ENCODE peak calls at places on chromosomes 4 and X, in six cellular contexts. E is Panc1, W is pancreas, T is IMR-90, O is astrocyte, J is uterus. V is an unnamed sample.

GRCh38 chrX:46579250-46579649 is 5.7 kb downstream of the CHST7 start:
- DNase-seq in E (no peak), T (no peak), O (no peak), J (no peak), W (no peak), V (no peak)

GRCh38 chr4:86380176-86380724 is 20.4 kb upstream of the MAPK10 start:
- DNase-seq in E (no peak), J (no peak), O (no peak), W (no peak), T (no peak), V (no peak)

GRCh38 chr4:84971319-84971932 is 4.9 kb upstream of the WDFY3 start:
- DNase-seq in O (peak; percentile 36), J (no peak), W (no peak), T (peak; percentile 70), E (no peak), V (no peak)

GRCh38 chrX:153443476-153444332 is 2.2 kb downstream of the TREX2 start:
- DNase-seq in W (no peak), J (no peak), T (no peak), E (no peak), O (no peak), V (no peak)

GRCh38 chr4:167111622-167112021 is 122.7 kb downstream of the SPOCK3 start:
- DNase-seq in W (no peak), E (no peak), O (no peak), T (no peak), J (no peak), V (no peak)

GRCh38 chrX:129908636-129909035 is 2.7 kb downstream of the UTP14A start:
- DNase-seq in E (no peak), O (no peak), J (no peak), T (no peak), W (no peak), V (no peak)

GRCh38 chr4:1416948-1417260 is 10.7 kb upstream of the NKX1-1 start:
- DNase-seq in E (no peak), T (no peak), J (no peak), W (no peak), O (no peak), V (no peak)

GRCh38 chr4:77662396-77662795 is 56.8 kb downstream of the CXCL13 start:
- DNase-seq in O (no peak), T (no peak), J (no peak), W (no peak), E (no peak), V (no peak)

GRCh38 chrX:30582664-30583063 is 5.1 kb upstream of the TASL start:
- DNase-seq in E (no peak), O (no peak), J (no peak), W (no peak), T (no peak), V (no peak)

GRCh38 chrX:7638053-7638452 is 204.9 kb upstream of the VCX start:
- DNase-seq in E (no peak), J (no peak), W (no peak), T (no peak), O (no peak), V (no peak)

GRCh38 chrX:40171513-40172168 is 73.9 kb upstream of the BCOR start:
- DNase-seq in T (no peak), W (no peak), J (peak; percentile 25), E (no peak), O (peak; percentile 35), V (no peak)

GRCh38 chrX:85026170-85026569 is 22.5 kb downstream of the APOOL start:
- DNase-seq in E (no peak), O (no peak), T (no peak), J (no peak), W (no peak), V (no peak)

GRCh38 chr4:121980643-121981042 is 28.8 kb upstream of the TRPC3 start:
- DNase-seq in E (no peak), O (no peak), T (peak; percentile 52), W (no peak), J (no peak), V (no peak)

GRCh38 chr4:84778041-84778440 is 188.4 kb downstream of the WDFY3 start:
- DNase-seq in W (no peak), E (no peak), O (no peak), T (peak; percentile 7), J (no peak), V (no peak)

GRCh38 chrX:67734111-67734753 is 190.4 kb downstream of the AR start:
- DNase-seq in W (no peak), J (no peak), E (no peak), O (no peak), T (no peak), V (no peak)

GRCh38 chr4:25107827-25108516 is 52.3 kb downstream of the SEPSECS start:
- DNase-seq in E (no peak), T (no peak), W (no peak), J (no peak), O (no peak), V (no peak)

GRCh38 chr4:166838975-166839614 is 395.2 kb downstream of the SPOCK3 start:
- DNase-seq in J (no peak), O (no peak), T (no peak), E (no peak), W (no peak), V (no peak)

GRCh38 chr4:107736924-107737448 is 17.0 kb upstream of the PAPSS1 start:
- DNase-seq in E (no peak), J (no peak), O (no peak), W (peak; percentile 52), T (peak; percentile 57), V (no peak)

DNA sequence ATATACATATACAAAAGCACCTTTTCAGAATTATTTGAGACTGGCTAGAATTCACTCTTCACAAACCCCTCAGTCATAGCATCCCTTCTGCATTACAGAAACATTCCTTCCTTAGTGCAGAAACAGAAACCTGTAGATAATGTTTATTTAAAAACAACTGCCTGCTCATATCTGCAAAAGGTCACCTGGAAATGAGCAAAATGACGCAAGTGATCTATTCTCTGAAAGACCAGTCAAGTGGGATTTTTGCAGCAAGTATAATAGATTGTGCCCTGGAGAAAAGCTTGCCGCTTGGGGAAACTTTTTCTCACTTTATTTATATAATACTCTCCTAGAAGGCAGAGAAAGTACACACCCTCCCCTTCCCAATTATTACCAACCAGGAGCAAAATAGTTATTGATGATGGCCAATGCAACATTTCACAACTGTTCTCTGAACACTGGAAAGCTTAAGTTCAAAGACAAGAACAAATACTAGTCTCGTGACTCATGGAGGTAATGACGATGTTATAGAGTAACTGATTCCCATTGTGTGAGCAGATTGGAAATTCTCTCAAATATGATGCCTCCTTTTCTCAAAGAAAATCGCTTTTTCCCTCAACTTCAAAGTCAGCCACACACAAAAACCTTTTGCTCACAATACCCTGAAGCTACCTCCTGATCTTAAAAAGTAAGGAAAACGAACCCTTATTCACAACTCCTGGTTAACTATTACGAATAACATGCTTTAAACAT is 41.2 kb downstream of the MID1 start:
- DNase-seq in W (no peak), J (no peak), O (peak; percentile 80), E (no peak), T (peak; percentile 78), V (no peak)
- H3K27ac ChIP-seq in W (peak overlapping the region; percentile 45), J (peak overlapping the region; percentile 42), O (peak overlapping the region; percentile 98), E (peak overlapping the region; percentile 87), T (peak overlapping the region; percentile 61), V (no peak overlapping the region)

GRCh38 chr4:140082399-140082758 is 71.6 kb downstream of the MAML3 start:
- DNase-seq in O (no peak), W (no peak), T (no peak), E (no peak), J (no peak), V (no peak)
- H3K27ac ChIP-seq in O (no peak overlapping the region), W (no peak overlapping the region), T (peak overlapping the region; percentile 49), E (peak overlapping the region; percentile 96), J (peak overlapping the region; percentile 28), V (no peak overlapping the region)

GRCh38 chr4:6693274-6694176 is at the start of gene S100P:
- DNase-seq in J (no peak), T (no peak), W (no peak), O (no peak), E (no peak), V (no peak)
- H3K27ac ChIP-seq in J (no peak within 1 kb of the TSS), T (peak within 1 kb of the TSS; percentile 39), W (peak within 1 kb of the TSS; percentile 8), O (no peak within 1 kb of the TSS), E (peak within 1 kb of the TSS; percentile 59), V (no peak within 1 kb of the TSS)

DNA sequence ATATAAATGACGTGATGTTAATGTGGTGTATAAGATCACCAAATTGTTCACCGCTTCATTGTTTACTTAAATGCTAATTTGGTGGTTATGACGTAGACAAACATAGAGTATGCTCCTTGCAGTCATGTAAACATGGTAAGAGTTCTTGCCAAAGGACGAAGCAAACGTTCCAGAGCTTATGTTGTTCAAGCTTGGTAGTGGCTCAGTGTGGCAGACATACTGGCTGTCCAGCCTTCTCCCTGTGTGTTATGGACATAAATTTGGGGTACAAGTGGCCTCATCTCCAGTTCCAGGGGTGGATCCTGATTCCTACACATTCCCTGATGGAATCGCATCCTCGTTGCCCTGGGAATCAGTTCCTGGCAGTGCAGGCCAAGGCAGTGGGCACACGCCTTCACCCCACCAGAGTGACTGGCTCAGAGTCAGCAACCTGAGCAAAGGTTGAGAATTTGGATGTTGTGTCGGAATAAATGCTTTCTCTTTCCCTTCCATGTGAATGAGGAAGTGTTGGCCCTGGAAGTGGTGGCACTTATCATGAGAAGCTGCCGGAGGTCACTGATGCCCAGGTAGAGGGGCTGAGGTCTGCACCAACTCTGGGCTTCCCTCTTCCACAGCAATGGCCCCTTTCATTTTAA is 25.4 kb downstream of the F11 start:
- DNase-seq in T (no peak), E (no peak), J (no peak), O (no peak), W (no peak), V (no peak)
- H3K27ac ChIP-seq in T (no peak overlapping the region), E (no peak overlapping the region), J (no peak overlapping the region), O (no peak overlapping the region), W (no peak overlapping the region), V (no peak overlapping the region)

GRCh38 chrX:12974217-12974796 is 603 bp upstream of the TMSB4X start:
- DNase-seq in E (no peak), O (peak; percentile 57), W (peak; percentile 35), T (peak; percentile 54), J (peak; percentile 73), V (peak; percentile 38)
- H3K27ac ChIP-seq in E (peak overlapping the region; percentile 96), O (peak overlapping the region; percentile 94), W (peak overlapping the region; percentile 96), T (peak overlapping the region; percentile 91), J (peak overlapping the region; percentile 97), V (peak overlapping the region; percentile 96)

GRCh38 chrX:20140410-20140809 is 1.2 kb downstream of the EIF1AX start:
- DNase-seq in O (no peak), E (no peak), T (no peak), W (no peak), J (no peak), V (no peak)
- H3K27ac ChIP-seq in O (no peak overlapping the region), E (no peak overlapping the region), T (no peak overlapping the region), W (peak overlapping the region; percentile 86), J (peak overlapping the region; percentile 97), V (no peak overlapping the region)

GRCh38 chr4:80054375-80054774 is 18.7 kb downstream of the ANTXR2 start:
- DNase-seq in T (no peak), W (no peak), J (no peak), O (no peak), E (no peak), V (no peak)
- H3K27ac ChIP-seq in T (no peak overlapping the region), W (no peak overlapping the region), J (peak overlapping the region; percentile 72), O (no peak overlapping the region), E (no peak overlapping the region), V (no peak overlapping the region)

GRCh38 chrX:1492421-1493012 is 39.8 kb upstream of the ASMTL start:
- DNase-seq in E (no peak), O (no peak), W (no peak), T (no peak), J (no peak), V (no peak)
- H3K27ac ChIP-seq in E (no peak overlapping the region), O (no peak overlapping the region), W (no peak overlapping the region), T (no peak overlapping the region), J (no peak overlapping the region), V (no peak overlapping the region)